ENCODE peak calls at places on chromosomes 4 and X, in ten cellular contexts. One of them, this sample, is unnamed.

GRCh38 chr4:98688416-98689290 is 30.2 kb upstream of the TSPAN5 start:
- DNase-seq in NCI-H510A treated with DMSO at 0.1 percent for 48 hours: no peak
- DNase-seq in ascending aorta: no peak
- DNase-seq in germinal center: no peak
- DNase-seq in GM04504: peak
- DNase-seq in RWPE1: peak
- DNase-seq in T follicular helper cell: no peak
- DNase-seq in HFF-Myc: peak
- DNase-seq in NCI-H2171 treated with DMSO at 0.1 percent for 48 hours: peak
- DNase-seq in HCT116: peak
- DNase-seq in this sample: peak

GRCh38 chr4:145619639-145619996 is 433 bp downstream of the MMAA start:
- DNase-seq in HCT116: peak
- DNase-seq in NCI-H510A treated with DMSO at 0.1 percent for 48 hours: peak
- DNase-seq in RWPE1: peak
- DNase-seq in HFF-Myc: peak
- DNase-seq in ascending aorta: no peak
- DNase-seq in GM04504: peak
- DNase-seq in germinal center: no peak
- DNase-seq in T follicular helper cell: peak
- DNase-seq in NCI-H2171 treated with DMSO at 0.1 percent for 48 hours: peak
- DNase-seq in this sample: peak

GRCh38 chr4:151744614-151745013 is 16.2 kb downstream of the GATB start:
- DNase-seq in RWPE1: peak
- DNase-seq in HFF-Myc: peak
- DNase-seq in NCI-H510A treated with DMSO at 0.1 percent for 48 hours: no peak
- DNase-seq in T follicular helper cell: no peak
- DNase-seq in GM04504: peak
- DNase-seq in NCI-H2171 treated with DMSO at 0.1 percent for 48 hours: no peak
- DNase-seq in ascending aorta: no peak
- DNase-seq in germinal center: no peak
- DNase-seq in HCT116: peak
- DNase-seq in this sample: peak

GRCh38 chr4:134201216-134202098 is at the start of gene PABPC4L:
- DNase-seq in HCT116: no peak
- DNase-seq in HFF-Myc: no peak
- DNase-seq in NCI-H2171 treated with DMSO at 0.1 percent for 48 hours: peak
- DNase-seq in germinal center: no peak
- DNase-seq in NCI-H510A treated with DMSO at 0.1 percent for 48 hours: peak
- DNase-seq in RWPE1: peak
- DNase-seq in GM04504: peak
- DNase-seq in T follicular helper cell: no peak
- DNase-seq in ascending aorta: no peak
- DNase-seq in this sample: peak

GRCh38 chrX:77527233-77528001 is 80.2 kb downstream of the FGF16 start:
- DNase-seq in HCT116: no peak
- DNase-seq in GM04504: no peak
- DNase-seq in T follicular helper cell: no peak
- DNase-seq in HFF-Myc: no peak
- DNase-seq in ascending aorta: no peak
- DNase-seq in NCI-H2171 treated with DMSO at 0.1 percent for 48 hours: no peak
- DNase-seq in NCI-H510A treated with DMSO at 0.1 percent for 48 hours: no peak
- DNase-seq in germinal center: no peak
- DNase-seq in RWPE1: no peak
- DNase-seq in this sample: peak

GRCh38 chr4:74370912-74371311 is 6.0 kb downstream of the EREG start:
- DNase-seq in RWPE1: peak
- DNase-seq in germinal center: peak
- DNase-seq in HFF-Myc: peak
- DNase-seq in T follicular helper cell: peak
- DNase-seq in GM04504: no peak
- DNase-seq in HCT116: peak
- DNase-seq in NCI-H510A treated with DMSO at 0.1 percent for 48 hours: peak
- DNase-seq in NCI-H2171 treated with DMSO at 0.1 percent for 48 hours: peak
- DNase-seq in ascending aorta: no peak
- DNase-seq in this sample: peak

GRCh38 chr4:20480161-20480947 is 219.9 kb upstream of the PACRGL start:
- DNase-seq in HFF-Myc: no peak
- DNase-seq in ascending aorta: no peak
- DNase-seq in RWPE1: no peak
- DNase-seq in NCI-H2171 treated with DMSO at 0.1 percent for 48 hours: no peak
- DNase-seq in NCI-H510A treated with DMSO at 0.1 percent for 48 hours: no peak
- DNase-seq in GM04504: no peak
- DNase-seq in T follicular helper cell: no peak
- DNase-seq in HCT116: no peak
- DNase-seq in germinal center: no peak
- DNase-seq in this sample: no peak

GRCh38 chrX:22748093-22748999 is 251.4 kb upstream of the DDX53 start:
- DNase-seq in NCI-H510A treated with DMSO at 0.1 percent for 48 hours: peak
- DNase-seq in RWPE1: peak
- DNase-seq in GM04504: peak
- DNase-seq in T follicular helper cell: peak
- DNase-seq in HCT116: peak
- DNase-seq in ascending aorta: no peak
- DNase-seq in germinal center: peak
- DNase-seq in HFF-Myc: peak
- DNase-seq in NCI-H2171 treated with DMSO at 0.1 percent for 48 hours: peak
- DNase-seq in this sample: peak

GRCh38 chr4:110514889-110515479 is 39.0 kb downstream of the ENPEP start:
- DNase-seq in T follicular helper cell: no peak
- DNase-seq in HFF-Myc: no peak
- DNase-seq in HCT116: peak
- DNase-seq in NCI-H510A treated with DMSO at 0.1 percent for 48 hours: peak
- DNase-seq in RWPE1: peak
- DNase-seq in germinal center: peak
- DNase-seq in ascending aorta: no peak
- DNase-seq in GM04504: no peak
- DNase-seq in NCI-H2171 treated with DMSO at 0.1 percent for 48 hours: peak
- DNase-seq in this sample: peak

GRCh38 chr4:139007640-139008039 is 7.9 kb upstream of the NOCT start:
- DNase-seq in HFF-Myc: no peak
- DNase-seq in GM04504: no peak
- DNase-seq in HCT116: no peak
- DNase-seq in ascending aorta: no peak
- DNase-seq in RWPE1: no peak
- DNase-seq in T follicular helper cell: no peak
- DNase-seq in NCI-H510A treated with DMSO at 0.1 percent for 48 hours: no peak
- DNase-seq in germinal center: no peak
- DNase-seq in NCI-H2171 treated with DMSO at 0.1 percent for 48 hours: no peak
- DNase-seq in this sample: no peak

GRCh38 chrX:51296138-51296537 is 36.5 kb upstream of the NUDT10 start:
- DNase-seq in RWPE1: no peak
- DNase-seq in NCI-H2171 treated with DMSO at 0.1 percent for 48 hours: no peak
- DNase-seq in germinal center: no peak
- DNase-seq in HCT116: no peak
- DNase-seq in ascending aorta: no peak
- DNase-seq in NCI-H510A treated with DMSO at 0.1 percent for 48 hours: no peak
- DNase-seq in HFF-Myc: no peak
- DNase-seq in GM04504: no peak
- DNase-seq in T follicular helper cell: no peak
- DNase-seq in this sample: no peak

GRCh38 chr4:27005512-27006246 is 145.0 kb downstream of the STIM2 start:
- DNase-seq in NCI-H2171 treated with DMSO at 0.1 percent for 48 hours: no peak
- DNase-seq in germinal center: no peak
- DNase-seq in ascending aorta: no peak
- DNase-seq in RWPE1: peak
- DNase-seq in T follicular helper cell: no peak
- DNase-seq in HCT116: no peak
- DNase-seq in GM04504: peak
- DNase-seq in HFF-Myc: no peak
- DNase-seq in NCI-H510A treated with DMSO at 0.1 percent for 48 hours: no peak
- DNase-seq in this sample: peak

GRCh38 chr4:80096175-80096850 is 23.3 kb upstream of the ANTXR2 start:
- DNase-seq in T follicular helper cell: no peak
- DNase-seq in germinal center: no peak
- DNase-seq in HFF-Myc: no peak
- DNase-seq in NCI-H510A treated with DMSO at 0.1 percent for 48 hours: no peak
- DNase-seq in ascending aorta: no peak
- DNase-seq in GM04504: no peak
- DNase-seq in RWPE1: no peak
- DNase-seq in HCT116: no peak
- DNase-seq in NCI-H2171 treated with DMSO at 0.1 percent for 48 hours: no peak
- DNase-seq in this sample: no peak

GRCh38 chr4:10108818-10109783 is 7.5 kb downstream of the WDR1 start:
- DNase-seq in ascending aorta: no peak
- DNase-seq in GM04504: no peak
- DNase-seq in germinal center: no peak
- DNase-seq in HFF-Myc: no peak
- DNase-seq in NCI-H2171 treated with DMSO at 0.1 percent for 48 hours: no peak
- DNase-seq in RWPE1: peak
- DNase-seq in T follicular helper cell: peak
- DNase-seq in HCT116: no peak
- DNase-seq in NCI-H510A treated with DMSO at 0.1 percent for 48 hours: no peak
- DNase-seq in this sample: no peak

GRCh38 chrX:131614241-131614640 is 70.4 kb downstream of the OR13H1 start:
- DNase-seq in HFF-Myc: no peak
- DNase-seq in HCT116: no peak
- DNase-seq in NCI-H2171 treated with DMSO at 0.1 percent for 48 hours: no peak
- DNase-seq in NCI-H510A treated with DMSO at 0.1 percent for 48 hours: no peak
- DNase-seq in T follicular helper cell: no peak
- DNase-seq in RWPE1: no peak
- DNase-seq in germinal center: no peak
- DNase-seq in ascending aorta: no peak
- DNase-seq in GM04504: no peak
- DNase-seq in this sample: no peak

GRCh38 chr4:5708829-5709680 is 696 bp upstream of the EVC2 start:
- DNase-seq in T follicular helper cell: no peak
- DNase-seq in NCI-H510A treated with DMSO at 0.1 percent for 48 hours: peak
- DNase-seq in ascending aorta: no peak
- DNase-seq in germinal center: no peak
- DNase-seq in HCT116: no peak
- DNase-seq in HFF-Myc: no peak
- DNase-seq in RWPE1: no peak
- DNase-seq in GM04504: no peak
- DNase-seq in NCI-H2171 treated with DMSO at 0.1 percent for 48 hours: no peak
- DNase-seq in this sample: no peak

GRCh38 chrX:152895724-152896420 is 2.0 kb upstream of the ZNF185 start:
- DNase-seq in RWPE1: peak
- DNase-seq in NCI-H510A treated with DMSO at 0.1 percent for 48 hours: no peak
- DNase-seq in HFF-Myc: no peak
- DNase-seq in ascending aorta: no peak
- DNase-seq in germinal center: no peak
- DNase-seq in HCT116: peak
- DNase-seq in T follicular helper cell: no peak
- DNase-seq in GM04504: no peak
- DNase-seq in NCI-H2171 treated with DMSO at 0.1 percent for 48 hours: no peak
- DNase-seq in this sample: no peak

GRCh38 chr4:118941149-118941548 is 52.5 kb downstream of the SYNPO2 start:
- DNase-seq in ascending aorta: no peak
- DNase-seq in T follicular helper cell: no peak
- DNase-seq in NCI-H510A treated with DMSO at 0.1 percent for 48 hours: no peak
- DNase-seq in NCI-H2171 treated with DMSO at 0.1 percent for 48 hours: no peak
- DNase-seq in GM04504: no peak
- DNase-seq in germinal center: no peak
- DNase-seq in HCT116: no peak
- DNase-seq in HFF-Myc: no peak
- DNase-seq in RWPE1: no peak
- DNase-seq in this sample: peak

GRCh38 chr4:3514806-3515421 is 17.3 kb downstream of the LRPAP1 start:
- DNase-seq in GM04504: no peak
- DNase-seq in HFF-Myc: no peak
- DNase-seq in RWPE1: no peak
- DNase-seq in NCI-H2171 treated with DMSO at 0.1 percent for 48 hours: no peak
- DNase-seq in germinal center: no peak
- DNase-seq in HCT116: no peak
- DNase-seq in NCI-H510A treated with DMSO at 0.1 percent for 48 hours: peak
- DNase-seq in ascending aorta: no peak
- DNase-seq in T follicular helper cell: no peak
- DNase-seq in this sample: no peak

GRCh38 chr4:52640808-52641595 is 18.1 kb downstream of the USP46 start:
- DNase-seq in ascending aorta: no peak
- DNase-seq in germinal center: no peak
- DNase-seq in HFF-Myc: no peak
- DNase-seq in HCT116: peak
- DNase-seq in NCI-H510A treated with DMSO at 0.1 percent for 48 hours: no peak
- DNase-seq in GM04504: no peak
- DNase-seq in T follicular helper cell: no peak
- DNase-seq in NCI-H2171 treated with DMSO at 0.1 percent for 48 hours: peak
- DNase-seq in RWPE1: peak
- DNase-seq in this sample: no peak

GRCh38 chrX:9494806-9495205 is 29.9 kb downstream of the TBL1X start:
- DNase-seq in germinal center: no peak
- DNase-seq in ascending aorta: no peak
- DNase-seq in NCI-H510A treated with DMSO at 0.1 percent for 48 hours: no peak
- DNase-seq in RWPE1: no peak
- DNase-seq in HFF-Myc: no peak
- DNase-seq in HCT116: no peak
- DNase-seq in GM04504: peak
- DNase-seq in NCI-H2171 treated with DMSO at 0.1 percent for 48 hours: no peak
- DNase-seq in T follicular helper cell: no peak
- DNase-seq in this sample: no peak

GRCh38 chrX:132743086-132743485 is 215.3 kb downstream of the HS6ST2 start:
- DNase-seq in ascending aorta: no peak
- DNase-seq in GM04504: no peak
- DNase-seq in HCT116: no peak
- DNase-seq in NCI-H2171 treated with DMSO at 0.1 percent for 48 hours: no peak
- DNase-seq in T follicular helper cell: no peak
- DNase-seq in HFF-Myc: no peak
- DNase-seq in NCI-H510A treated with DMSO at 0.1 percent for 48 hours: no peak
- DNase-seq in RWPE1: no peak
- DNase-seq in germinal center: no peak
- DNase-seq in this sample: no peak

GRCh38 chrX:112931478-112931877 is 90.8 kb upstream of the AMOT start:
- DNase-seq in ascending aorta: no peak
- DNase-seq in germinal center: no peak
- DNase-seq in HFF-Myc: no peak
- DNase-seq in NCI-H510A treated with DMSO at 0.1 percent for 48 hours: no peak
- DNase-seq in HCT116: no peak
- DNase-seq in NCI-H2171 treated with DMSO at 0.1 percent for 48 hours: no peak
- DNase-seq in RWPE1: no peak
- DNase-seq in T follicular helper cell: no peak
- DNase-seq in GM04504: no peak
- DNase-seq in this sample: no peak

GRCh38 chrX:10486373-10486772 is 134.0 kb downstream of the MID1 start:
- DNase-seq in ascending aorta: no peak
- DNase-seq in NCI-H2171 treated with DMSO at 0.1 percent for 48 hours: no peak
- DNase-seq in RWPE1: peak
- DNase-seq in HFF-Myc: no peak
- DNase-seq in NCI-H510A treated with DMSO at 0.1 percent for 48 hours: no peak
- DNase-seq in GM04504: peak
- DNase-seq in HCT116: no peak
- DNase-seq in T follicular helper cell: no peak
- DNase-seq in germinal center: no peak
- DNase-seq in this sample: peak

GRCh38 chrX:3501833-3502535 is 155.5 kb upstream of the MXRA5 start:
- DNase-seq in NCI-H510A treated with DMSO at 0.1 percent for 48 hours: no peak
- DNase-seq in HFF-Myc: no peak
- DNase-seq in RWPE1: no peak
- DNase-seq in NCI-H2171 treated with DMSO at 0.1 percent for 48 hours: peak
- DNase-seq in HCT116: no peak
- DNase-seq in T follicular helper cell: no peak
- DNase-seq in ascending aorta: no peak
- DNase-seq in germinal center: no peak
- DNase-seq in GM04504: no peak
- DNase-seq in this sample: no peak

GRCh38 chrX:19810809-19811208 is 76.6 kb downstream of the SH3KBP1 start:
- DNase-seq in HFF-Myc: no peak
- DNase-seq in germinal center: no peak
- DNase-seq in ascending aorta: no peak
- DNase-seq in NCI-H510A treated with DMSO at 0.1 percent for 48 hours: no peak
- DNase-seq in NCI-H2171 treated with DMSO at 0.1 percent for 48 hours: no peak
- DNase-seq in RWPE1: no peak
- DNase-seq in T follicular helper cell: no peak
- DNase-seq in HCT116: no peak
- DNase-seq in GM04504: peak
- DNase-seq in this sample: peak

GRCh38 chrX:103063191-103063845 is 653 bp downstream of the BEX1 start:
- DNase-seq in HFF-Myc: peak
- DNase-seq in HCT116: no peak
- DNase-seq in NCI-H510A treated with DMSO at 0.1 percent for 48 hours: peak
- DNase-seq in germinal center: no peak
- DNase-seq in NCI-H2171 treated with DMSO at 0.1 percent for 48 hours: peak
- DNase-seq in ascending aorta: no peak
- DNase-seq in T follicular helper cell: no peak
- DNase-seq in RWPE1: peak
- DNase-seq in GM04504: peak
- DNase-seq in this sample: peak

GRCh38 chrX:150763810-150764209 is 70.6 kb downstream of the MTMR1 start:
- DNase-seq in RWPE1: no peak
- DNase-seq in HFF-Myc: no peak
- DNase-seq in HCT116: no peak
- DNase-seq in germinal center: no peak
- DNase-seq in NCI-H510A treated with DMSO at 0.1 percent for 48 hours: no peak
- DNase-seq in GM04504: no peak
- DNase-seq in ascending aorta: no peak
- DNase-seq in T follicular helper cell: no peak
- DNase-seq in NCI-H2171 treated with DMSO at 0.1 percent for 48 hours: no peak
- DNase-seq in this sample: no peak